ENCODE peak calls at places on chromosome 13, in nine cellular contexts. E is uterus; L is Panc1; H is CD8-positive, alpha-beta memory T cell; N is CD8-positive, alpha-beta T cell; Q is GM23248; G is neuronal stem cell; P is tibial nerve; J is heart left ventricle. A is an unnamed sample. For H3K4me1 and H3K36me3, the result is how much of the 10 kb centered on the place peaks cover.

GRCh38 chr13:67075239-67075638 is 154.9 kb downstream of the PCDH9 start:
- DNase-seq in J (no peak), P (no peak), G (no peak), Q (no peak), L (no peak), E (no peak), H (no peak), N (no peak), A (no peak)

GRCh38 chr13:22298530-22298929 is 627.7 kb downstream of the FGF9 start:
- DNase-seq in Q (no peak), P (no peak), G (no peak), H (no peak), N (no peak), J (no peak), E (no peak), L (no peak), A (no peak)

GRCh38 chr13:29771247-29771646 is 79.2 kb downstream of the UBL3 start:
- DNase-seq in E (no peak), Q (peak), L (no peak), N (no peak), P (no peak), J (no peak), H (peak), G (peak), A (peak)

GRCh38 chr13:113905018-113905417 is 41.1 kb upstream of the GAS6 start:
- DNase-seq in P (no peak), L (no peak), J (no peak), N (peak), Q (no peak), G (no peak), E (peak), H (no peak), A (no peak)

GRCh38 chr13:22561581-22561980 is 619.2 kb upstream of the SGCG start:
- DNase-seq in G (no peak), Q (no peak), P (no peak), L (no peak), E (no peak), N (no peak), H (no peak), J (no peak), A (no peak)

GRCh38 chr13:76815344-76815743 is 70.9 kb downstream of the KCTD12 start:
- DNase-seq in J (no peak), N (no peak), H (no peak), L (no peak), E (no peak), P (no peak), Q (no peak), G (no peak), A (no peak)

GRCh38 chr13:74026753-74027152 is 107.5 kb downstream of the KLF12 start:
- DNase-seq in H (peak), J (no peak), L (no peak), N (peak), E (no peak), G (no peak), P (no peak), Q (no peak), A (no peak)

GRCh38 chr13:93248627-93249047 is 22.0 kb downstream of the GPC6 start:
- DNase-seq in H (no peak), L (no peak), P (no peak), N (no peak), Q (no peak), J (no peak), G (peak), E (no peak), A (peak)

GRCh38 chr13:36764957-36765356 is 54.1 kb upstream of the RFXAP start:
- DNase-seq in N (no peak), H (no peak), J (no peak), Q (no peak), E (no peak), L (no peak), G (no peak), P (no peak), A (no peak)

GRCh38 chr13:73934215-73934623 is 200.0 kb downstream of the KLF12 start:
- DNase-seq in Q (no peak), H (no peak), E (no peak), L (no peak), N (no peak), J (no peak), G (no peak), P (no peak), A (no peak)

GRCh38 chr13:20159646-20160345 is 1.1 kb downstream of the GJA3 start:
- DNase-seq in J (no peak), H (no peak), L (peak), N (no peak), P (no peak), G (no peak), E (no peak), Q (peak), A (peak)

GRCh38 chr13:41568990-41569387 is 111.6 kb downstream of the RGCC start:
- DNase-seq in Q (peak), G (no peak), H (no peak), E (no peak), N (no peak), P (no peak), L (no peak), J (no peak), A (no peak)

GRCh38 chr13:40273173-40274000 is 393.1 kb downstream of the FOXO1 start:
- DNase-seq in G (no peak), Q (no peak), L (no peak), P (no peak), E (no peak), H (no peak), N (no peak), J (no peak), A (no peak)

GRCh38 chr13:49563513-49563912 is 21.8 kb downstream of the RCBTB1 start:
- DNase-seq in E (no peak), L (no peak), Q (peak), H (no peak), P (no peak), G (no peak), J (no peak), N (no peak), A (no peak)

GRCh38 chr13:75285310-75285709 is 196.7 kb downstream of the TBC1D4 start:
- DNase-seq in L (no peak), H (no peak), P (no peak), E (no peak), J (no peak), N (no peak), G (no peak), Q (no peak), A (no peak)

GRCh38 chr13:65468628-65469027 is 1761.5 kb downstream of the PCDH9 start:
- DNase-seq in Q (no peak), H (no peak), P (no peak), L (no peak), E (no peak), J (no peak), G (no peak), N (no peak), A (no peak)

GRCh38 chr13:99009987-99010551 is 32.2 kb upstream of the DOCK9 start:
- DNase-seq in P (no peak), Q (no peak), E (no peak), L (no peak), G (no peak), H (no peak), J (no peak), N (no peak), A (no peak)

GRCh38 chr13:39531646-39532045 is 71.3 kb downstream of the LHFPL6 start:
- DNase-seq in Q (peak), H (no peak), E (no peak), P (no peak), G (no peak), L (no peak), J (no peak), N (no peak), A (no peak)

GRCh38 chr13:104875008-104875762 is 1660.3 kb downstream of the EFNB2 start:
- DNase-seq in J (no peak), Q (no peak), L (no peak), H (peak), P (no peak), N (no peak), G (no peak), E (no peak), A (no peak)

GRCh38 chr13:95455782-95456181 is 96.7 kb upstream of the CLDN10 start:
- DNase-seq in E (no peak), P (no peak), H (no peak), N (no peak), Q (no peak), L (no peak), G (no peak), J (no peak), A (no peak)

GRCh38 chr13:47798194-47798593 is 202.9 kb downstream of the SUCLA2 start:
- DNase-seq in J (no peak), L (no peak), H (no peak), N (no peak), Q (no peak), P (no peak), G (no peak), E (no peak), A (no peak)

GRCh38 chr13:73421310-73421912 is 362.6 kb downstream of the KLF5 start:
- DNase-seq in G (no peak), P (no peak), L (no peak), E (no peak), J (no peak), Q (peak), H (no peak), N (no peak), A (no peak)

GRCh38 chr13:53015044-53015443 is 13.6 kb upstream of the OLFM4 start:
- DNase-seq in L (no peak), N (no peak), J (no peak), H (no peak), E (no peak), P (no peak), Q (no peak), G (no peak), A (no peak)

GRCh38 chr13:99553033-99553432 is 51.8 kb downstream of the TM9SF2 start:
- DNase-seq in N (no peak), L (no peak), E (no peak), J (no peak), P (no peak), H (no peak), Q (no peak), G (no peak), A (no peak)

GRCh38 chr13:27171244-27171829 is at the start of gene USP12:
- DNase-seq in P (no peak), Q (no peak), N (peak), H (no peak), E (no peak), L (no peak), G (no peak), J (no peak), A (peak)

GRCh38 chr13:26759907-26760834 is at the start of gene GPR12:
- DNase-seq in L (no peak), H (no peak), N (no peak), E (no peak), J (no peak), G (no peak), Q (peak), P (no peak), A (no peak)

GRCh38 chr13:73198888-73199497 is 140.2 kb downstream of the KLF5 start:
- DNase-seq in L (no peak), N (no peak), E (no peak), G (no peak), P (no peak), H (no peak), Q (no peak), J (no peak), A (no peak)

DNA sequence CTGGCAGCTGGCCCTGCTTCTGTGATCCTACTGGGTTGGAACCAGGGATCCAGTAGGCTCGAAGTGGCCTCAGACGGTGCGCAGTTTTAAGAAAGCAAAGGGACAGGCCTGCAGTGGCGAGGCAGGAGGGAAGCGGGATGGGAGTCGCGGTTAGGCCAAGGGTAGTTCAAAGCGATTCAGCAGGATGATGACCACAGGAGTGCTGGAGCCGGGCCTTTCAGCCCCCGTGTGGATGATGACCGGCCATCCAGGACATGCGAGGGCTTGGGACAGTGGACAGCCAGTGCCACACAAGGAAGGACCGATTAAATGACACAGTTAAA is 853 bp downstream of the RNASEH2B start:
- DNase-seq in N (no peak), J (peak), E (peak), L (no peak), P (no peak), G (peak), Q (peak), H (no peak), A (peak)
- H3K4me1 ChIP-seq in N (under half), J (under half), E (under half), L (under half), P (under half), G (under half), Q (under half), H (under half), A (under half)

GRCh38 chr13:111287201-111287600 is 33.2 kb upstream of the TEX29 start:
- DNase-seq in E (no peak), G (no peak), J (no peak), P (no peak), H (no peak), N (no peak), L (no peak), Q (no peak), A (no peak)

GRCh38 chr13:111291908-111292307 is 28.5 kb upstream of the TEX29 start:
- DNase-seq in N (no peak), J (no peak), L (no peak), Q (no peak), E (no peak), P (no peak), H (no peak), G (no peak), A (no peak)

GRCh38 chr13:111289251-111289650 is 31.2 kb upstream of the TEX29 start:
- DNase-seq in E (no peak), H (no peak), G (no peak), N (no peak), L (no peak), P (no peak), J (no peak), Q (no peak), A (no peak)

GRCh38 chr13:111286162-111286561 is 34.3 kb upstream of the TEX29 start:
- DNase-seq in G (no peak), H (no peak), J (no peak), Q (no peak), L (no peak), N (no peak), E (no peak), P (no peak), A (no peak)

GRCh38 chr13:111288276-111288675 is 32.2 kb upstream of the TEX29 start:
- DNase-seq in E (no peak), Q (no peak), P (no peak), L (no peak), H (no peak), J (no peak), G (no peak), N (no peak), A (no peak)
- H3K36me3 ChIP-seq in E (under half), Q (under half), P (half or more), L (under half), H (under half), J (half or more), G (under half), N (half or more), A (under half)

DNA sequence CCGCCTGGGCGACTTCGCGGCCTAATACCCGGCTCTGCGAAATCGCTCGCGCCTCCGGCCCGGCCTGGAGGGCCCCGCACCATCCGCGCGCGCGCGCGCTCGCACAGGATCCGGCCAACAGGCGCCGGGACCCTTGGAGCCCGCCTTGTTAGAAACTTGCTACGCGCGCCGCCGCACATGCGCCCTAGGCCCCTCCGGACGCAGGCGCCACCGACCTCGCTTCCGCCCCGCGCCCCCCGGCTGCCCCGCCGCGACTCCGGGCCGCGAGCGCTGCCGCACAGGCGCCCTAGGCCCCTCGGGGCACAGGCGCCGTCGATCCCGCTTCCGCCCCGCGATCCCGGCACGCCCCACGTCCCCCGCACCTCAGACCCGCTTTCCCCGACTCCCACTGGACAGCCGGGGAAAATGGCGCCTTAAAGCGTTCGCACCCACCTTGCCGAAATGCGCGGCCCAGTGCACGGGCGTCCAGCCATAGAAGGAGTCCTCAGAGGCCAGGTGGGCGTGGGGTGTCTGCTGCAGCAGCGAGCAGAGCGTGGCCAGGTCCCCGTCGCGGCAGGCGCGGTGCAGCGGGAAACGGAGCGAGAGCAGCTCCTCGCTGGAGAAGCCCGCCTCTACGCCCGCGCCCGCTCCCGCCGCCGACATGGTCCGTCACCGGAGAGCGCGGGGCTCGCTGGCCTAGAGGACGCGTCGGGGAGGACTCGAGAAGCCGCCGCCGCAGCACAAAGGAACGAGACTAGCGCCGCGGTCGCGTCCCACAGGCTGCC is 394 bp downstream of the ANKRD10 start:
- DNase-seq in P (peak), Q (peak), L (no peak), J (peak), N (peak), E (peak), G (peak), H (peak), A (peak)
- H3K4me1 ChIP-seq in P (under half), Q (under half), L (under half), J (under half), N (under half), E (under half), G (under half), H (under half), A (under half)

DNA sequence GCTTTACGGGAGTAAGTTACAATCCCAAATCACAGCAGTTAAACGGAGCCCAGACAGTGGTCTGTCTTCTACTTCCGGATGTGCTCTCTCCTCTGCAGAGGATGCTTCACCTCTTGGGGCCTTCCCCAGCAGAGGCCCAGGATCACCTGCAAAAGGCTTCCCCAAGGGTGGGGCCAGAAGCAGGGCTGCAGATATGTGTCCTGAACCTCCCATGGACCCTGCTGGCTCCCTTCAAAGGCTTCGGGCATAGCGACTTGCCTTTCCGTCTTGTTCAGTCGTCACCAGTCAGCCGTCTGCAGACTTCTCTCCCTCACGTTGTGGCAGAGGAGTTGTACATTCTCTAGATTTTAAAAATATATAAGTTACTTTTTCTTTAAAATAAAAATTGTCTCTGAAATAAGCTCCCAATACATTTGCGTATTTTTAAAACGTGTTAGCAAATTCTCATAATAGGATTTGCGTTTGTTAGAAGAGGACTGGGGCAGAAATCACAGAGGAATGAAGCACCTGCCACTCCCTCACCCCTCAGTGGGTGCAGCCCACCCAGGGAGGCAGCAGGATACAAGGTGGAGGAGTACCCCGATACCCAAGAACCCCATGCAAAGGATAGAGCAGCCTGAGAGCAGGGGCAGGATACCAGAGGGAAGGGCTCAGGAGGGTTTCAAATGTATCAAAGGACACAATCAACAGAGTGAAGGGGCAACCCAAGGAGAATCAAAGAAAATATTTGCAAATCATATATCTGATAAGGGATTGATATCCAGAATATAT is 22.9 kb upstream of the MEDAG start:
- DNase-seq in L (no peak), G (no peak), H (no peak), P (no peak), J (no peak), N (no peak), E (no peak), Q (no peak), A (no peak)
- H3K36me3 ChIP-seq in L (under half), G (under half), H (under half), P (under half), J (under half), N (under half), E (under half), Q (under half), A (under half)

DNA sequence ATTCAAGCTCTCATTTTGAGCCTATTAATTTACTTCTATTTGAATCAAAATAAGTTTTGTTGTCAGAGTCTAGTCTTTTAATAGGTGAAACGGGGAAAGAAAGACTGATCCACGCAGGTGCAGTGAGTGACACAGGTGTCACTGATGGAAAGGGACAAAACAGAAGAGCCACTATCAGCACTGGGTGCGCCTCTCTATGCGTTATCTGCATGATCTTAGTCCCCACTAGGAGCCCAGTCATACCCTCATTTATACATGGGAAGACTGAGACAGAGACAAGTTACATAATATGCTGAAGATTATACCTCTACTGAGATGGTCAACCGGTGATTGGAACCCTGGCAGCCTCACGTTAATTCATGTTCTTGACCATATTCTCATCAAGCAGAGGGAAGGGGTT is 3.4 kb downstream of the LRCH1 start:
- DNase-seq in H (no peak), Q (no peak), G (no peak), L (no peak), E (no peak), P (no peak), J (no peak), N (no peak), A (no peak)
- H3K4me1 ChIP-seq in H (under half), Q (under half), G (under half), L (under half), E (under half), P (under half), J (under half), N (under half), A (under half)

A was measured in HAP-1.